ENCODE peak calls at places on chromosomes 13 and 19, in six cellular contexts. C is heart right ventricle, P is astrocyte, Z is aorta, L is HCT116, V is tibial artery. T is an unnamed sample.

GRCh38 chr13:107231941-107232340 is 664.0 kb upstream of the ARGLU1 start:
- DNase-seq in C (no peak), P (no peak), Z (no peak), L (no peak), V (no peak), T (no peak)

GRCh38 chr19:9937001-9937411 is 691 bp upstream of the OLFM2 start:
- DNase-seq in C (no peak), P (no peak), Z (no peak), L (no peak), V (no peak), T (no peak)

GRCh38 chr19:42069619-42070293 is at the start of gene GRIK5:
- DNase-seq in C (no peak), P (no peak), Z (no peak), L (no peak), V (peak; percentile 76), T (no peak)

GRCh38 chr19:28908941-28909340 is 304.0 kb downstream of the UQCRFS1 start:
- DNase-seq in C (no peak), P (no peak), Z (no peak), L (no peak), V (no peak), T (no peak)

GRCh38 chr13:37486171-37486661 is 112.4 kb downstream of the POSTN start:
- DNase-seq in C (no peak), P (peak; percentile 47), Z (no peak), L (no peak), V (no peak), T (no peak)

GRCh38 chr13:41137951-41138350 is 5.3 kb upstream of the KBTBD6 start:
- DNase-seq in C (no peak), P (peak; percentile 71), Z (no peak), L (no peak), V (no peak), T (peak; percentile 16)

GRCh38 chr19:31589109-31589508 is 239.9 kb upstream of the TSHZ3 start:
- DNase-seq in C (no peak), P (no peak), Z (no peak), L (no peak), V (peak; percentile 23), T (no peak)

GRCh38 chr19:435056-435706 is 25.7 kb downstream of the SHC2 start:
- DNase-seq in C (no peak), P (no peak), Z (no peak), L (no peak), V (no peak), T (no peak)

GRCh38 chr13:66994097-66994496 is 236.0 kb downstream of the PCDH9 start:
- DNase-seq in C (peak; percentile 50), P (peak; percentile 72), Z (peak; percentile 78), L (no peak), V (peak; percentile 70), T (peak; percentile 85)

GRCh38 chr19:38245826-38246498 is 10.2 kb downstream of the PPP1R14A start:
- DNase-seq in C (no peak), P (no peak), Z (peak; percentile 93), L (no peak), V (peak; percentile 85), T (no peak)

GRCh38 chr13:30504081-30504480 is 38.3 kb upstream of the HMGB1 start:
- DNase-seq in C (no peak), P (peak; percentile 67), Z (no peak), L (no peak), V (no peak), T (peak; percentile 67)

GRCh38 chr19:2623743-2624142 is 78.8 kb downstream of the GNG7 start:
- DNase-seq in C (no peak), P (no peak), Z (no peak), L (no peak), V (no peak), T (no peak)

GRCh38 chr13:98577823-98578285 is 947 bp upstream of the STK24 start:
- DNase-seq in C (no peak), P (no peak), Z (no peak), L (no peak), V (no peak), T (no peak)

GRCh38 chr13:44574466-44574855 is 1.7 kb downstream of the TSC22D1 start:
- DNase-seq in C (no peak), P (no peak), Z (no peak), L (no peak), V (no peak), T (no peak)

GRCh38 chr19:45499196-45500180 is 1.2 kb downstream of the PPM1N start:
- DNase-seq in C (peak; percentile 45), P (no peak), Z (no peak), L (no peak), V (no peak), T (peak; percentile 49)

DNA sequence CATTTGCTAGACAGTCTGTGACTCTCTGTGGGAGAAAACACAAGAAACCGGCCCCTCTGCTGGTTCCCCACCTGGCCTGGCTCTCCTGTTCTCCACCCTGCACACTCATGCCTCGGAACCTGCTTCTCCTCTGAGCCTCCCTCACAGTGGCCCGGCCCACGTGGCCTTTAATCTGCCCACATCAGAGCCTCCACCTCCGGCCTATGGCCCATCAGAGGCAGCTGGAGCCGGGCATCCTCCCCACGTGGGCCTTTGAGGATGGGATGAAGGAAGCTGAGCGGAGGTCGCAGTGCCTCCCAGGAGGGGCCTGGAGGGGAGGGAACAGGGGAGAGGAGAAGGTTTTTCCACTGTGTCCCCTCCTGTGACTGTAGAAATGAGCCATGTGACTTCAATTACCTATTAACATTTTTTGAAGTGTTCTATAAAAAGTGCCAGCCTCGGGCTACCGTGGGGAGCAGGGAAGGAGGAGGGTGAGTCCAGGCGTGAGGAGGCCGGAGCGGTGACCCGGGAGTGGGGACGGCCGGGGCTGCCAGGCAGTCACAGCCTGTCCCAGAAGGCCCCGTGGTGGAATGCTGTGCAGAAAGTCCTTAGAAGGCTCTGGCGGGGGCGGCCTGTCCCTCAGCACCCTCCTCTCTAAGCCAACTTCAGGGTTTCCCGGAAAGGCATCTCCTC is 24.6 kb upstream of the SLC1A5 start:
- DNase-seq in C (no peak), P (no peak), Z (peak; percentile 86), L (no peak), V (peak; percentile 92), T (no peak)
- H3K27ac ChIP-seq in C (no peak overlapping the region), P (no peak overlapping the region), Z (no peak overlapping the region), L (peak overlapping the region; percentile 22), V (peak overlapping the region; percentile 76), T (peak overlapping the region; percentile 25)

DNA sequence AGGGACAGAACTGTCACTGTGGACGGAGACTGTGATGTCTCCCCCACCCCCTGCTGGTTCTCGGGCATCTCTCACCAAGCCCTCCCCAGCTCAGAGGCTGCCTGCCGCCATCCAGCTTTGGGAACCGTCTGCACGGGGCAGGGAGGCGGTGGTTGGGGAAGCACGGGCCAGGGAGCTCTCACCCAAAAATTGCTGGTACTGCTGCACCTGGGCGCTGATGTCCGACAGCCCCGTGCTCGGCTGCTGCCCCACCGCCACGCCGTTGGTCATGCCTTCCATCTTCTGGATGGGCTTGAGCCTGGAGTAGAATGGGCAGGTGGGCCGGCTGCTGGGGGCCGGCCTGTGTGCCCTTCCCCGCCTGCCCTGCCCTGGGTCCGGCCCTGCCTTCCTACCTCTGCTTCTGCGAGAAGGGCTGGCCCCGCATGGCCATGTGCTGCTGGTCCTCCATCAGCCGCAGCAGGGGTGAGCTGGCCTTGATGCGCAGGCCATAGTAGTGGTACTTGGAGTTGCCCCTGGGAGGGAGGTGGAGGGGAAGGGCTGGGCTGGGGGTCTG is 16.1 kb downstream of the DCAF15 start:
- DNase-seq in C (no peak), P (no peak), Z (no peak), L (no peak), V (no peak), T (no peak)
- H3K36me3 ChIP-seq in C (peaks cover 98% of the 10 kb centered on the region), P (no peaks in the 10 kb centered on the region), Z (no peaks in the 10 kb centered on the region), L (no peaks in the 10 kb centered on the region), V (peaks cover 70% of the 10 kb centered on the region), T (peaks cover 31% of the 10 kb centered on the region)

GRCh38 chr13:34411881-34412280 is 530.2 kb upstream of the NBEA start:
- DNase-seq in C (no peak), P (no peak), Z (no peak), L (no peak), V (no peak), T (no peak)

GRCh38 chr13:34413538-34414210 is 528.4 kb upstream of the NBEA start:
- DNase-seq in C (no peak), P (peak; percentile 33), Z (no peak), L (no peak), V (no peak), T (no peak)

GRCh38 chr13:34412295-34412694 is 529.8 kb upstream of the NBEA start:
- DNase-seq in C (no peak), P (peak; percentile 26), Z (no peak), L (no peak), V (no peak), T (no peak)

GRCh38 chr13:34411177-34411576 is 530.9 kb upstream of the NBEA start:
- DNase-seq in C (no peak), P (no peak), Z (no peak), L (no peak), V (no peak), T (no peak)

DNA sequence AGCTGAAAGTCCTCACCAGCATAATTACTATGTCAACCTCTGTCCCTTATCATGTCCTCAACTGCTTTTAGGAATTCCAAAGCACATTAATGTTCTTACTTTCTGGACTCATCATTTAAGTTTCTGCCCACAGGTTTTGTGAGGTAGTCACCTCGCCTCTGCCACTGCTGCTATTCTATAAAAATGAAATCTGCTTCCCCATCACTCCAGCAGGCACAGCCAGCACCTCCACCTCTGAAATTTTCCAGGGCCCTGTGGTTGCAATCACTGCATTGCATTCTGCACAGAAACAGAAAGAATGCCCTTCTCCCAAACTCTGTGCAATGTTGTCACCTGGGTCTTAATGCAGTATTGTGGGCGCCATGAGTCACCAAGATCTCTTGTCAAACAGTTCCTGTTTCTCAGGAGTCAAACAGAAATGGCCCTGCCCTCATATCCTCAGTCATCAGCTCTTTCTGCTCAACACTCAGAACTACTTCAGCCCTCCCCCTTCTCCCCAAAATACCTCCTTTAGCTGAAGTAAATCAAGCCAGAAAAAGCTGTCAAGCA is 529.2 kb upstream of the NBEA start:
- DNase-seq in C (no peak), P (peak; percentile 73), Z (no peak), L (no peak), V (no peak), T (no peak)
- H3K27ac ChIP-seq in C (no peak overlapping the region), P (no peak overlapping the region), Z (no peak overlapping the region), L (no peak overlapping the region), V (no peak overlapping the region), T (no peak overlapping the region)

GRCh38 chr19:39475748-39476147 is 4.9 kb upstream of the TIMM50 start:
- DNase-seq in C (peak; percentile 44), P (no peak), Z (no peak), L (no peak), V (no peak), T (no peak)

GRCh38 chr19:39471756-39472536 is 8.7 kb upstream of the TIMM50 start:
- DNase-seq in C (no peak), P (no peak), Z (no peak), L (no peak), V (no peak), T (no peak)

GRCh38 chr19:39472746-39473442 is 7.7 kb upstream of the TIMM50 start:
- DNase-seq in C (no peak), P (no peak), Z (no peak), L (no peak), V (no peak), T (no peak)

GRCh38 chr19:39473443-39473960 is 7.1 kb upstream of the TIMM50 start:
- DNase-seq in C (no peak), P (no peak), Z (no peak), L (no peak), V (no peak), T (no peak)

DNA sequence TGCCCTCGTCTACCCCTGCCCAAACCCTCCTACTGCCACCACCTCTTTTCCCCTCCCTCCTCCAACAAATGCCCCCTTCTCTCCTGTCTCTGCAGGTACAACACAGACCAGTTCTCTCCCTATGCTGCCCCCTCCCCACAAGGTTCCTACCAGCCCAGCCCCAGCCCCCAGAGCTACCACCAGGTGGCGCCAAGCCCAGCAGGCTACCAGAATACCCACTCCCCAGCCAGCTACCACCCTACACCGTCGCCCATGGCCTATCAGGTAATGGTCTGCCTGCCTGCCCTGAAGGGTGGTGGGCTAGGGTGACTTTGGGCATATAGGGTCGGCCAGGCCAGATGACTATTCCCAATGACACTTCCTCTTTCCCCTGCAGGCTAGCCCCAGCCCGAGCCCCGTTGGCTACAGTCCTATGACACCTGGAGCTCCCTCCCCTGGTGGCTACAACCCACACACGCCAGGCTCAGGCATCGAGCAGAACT is 6.5 kb upstream of the TIMM50 start:
- DNase-seq in C (peak; percentile 65), P (no peak), Z (peak; percentile 88), L (no peak), V (peak; percentile 73), T (peak; percentile 53)
- H3K36me3 ChIP-seq in C (peaks cover 71% of the 10 kb centered on the region), P (peaks cover 43% of the 10 kb centered on the region), Z (no peaks in the 10 kb centered on the region), L (peaks cover 62% of the 10 kb centered on the region), V (peaks cover 73% of the 10 kb centered on the region), T (peaks cover 44% of the 10 kb centered on the region)